ENCODE peak calls at places on chromosomes 13 and 19, in eight cellular contexts. Z is ovary; E is CD4-positive, alpha-beta memory T cell; X is Peyer's patch; Y is H1; A is CD8-positive, alpha-beta T cell; Q is heart left ventricle; V is left ventricle myocardium inferior. S is an unnamed sample.

GRCh38 chr13:28313579-28313978 is 175.2 kb downstream of the PAN3 start:
- DNase-seq in Z (no peak), E (no peak), X (no peak), Y (no peak), A (no peak), Q (no peak), V (no peak), S (no peak)

GRCh38 chr19:18697680-18698079 is 14.2 kb downstream of the CRTC1 start:
- DNase-seq in Z (no peak), E (no peak), X (no peak), Y (no peak), A (no peak), Q (no peak), V (peak; percentile 27), S (no peak)

GRCh38 chr19:29485293-29485692 is 40.5 kb upstream of the VSTM2B start:
- DNase-seq in Z (no peak), E (no peak), X (no peak), Y (no peak), A (no peak), Q (no peak), V (no peak), S (no peak)

GRCh38 chr19:13056052-13056660 is 46.5 kb downstream of the LYL1 start:
- DNase-seq in Z (peak; percentile 71), E (no peak), X (peak; percentile 79), Y (no peak), A (no peak), Q (peak; percentile 70), V (peak; percentile 61), S (peak; percentile 99)

GRCh38 chr13:114161028-114161556 is 18.0 kb upstream of the CFAP97D2 start:
- DNase-seq in Z (no peak), E (no peak), X (peak; percentile 28), Y (no peak), A (no peak), Q (no peak), V (no peak), S (no peak)

GRCh38 chr13:64347662-64348061 is 2882.5 kb downstream of the PCDH9 start:
- DNase-seq in Z (no peak), E (no peak), X (no peak), Y (no peak), A (no peak), Q (no peak), V (no peak), S (peak; percentile 18)

GRCh38 chr19:5228932-5229777 is 111.5 kb downstream of the PTPRS start:
- DNase-seq in Z (peak; percentile 68), E (no peak), X (peak; percentile 34), Y (no peak), A (no peak), Q (no peak), V (no peak), S (no peak)

GRCh38 chr13:46405457-46405856 is 18.4 kb upstream of the RUBCNL start:
- DNase-seq in Z (no peak), E (no peak), X (no peak), Y (no peak), A (no peak), Q (no peak), V (no peak), S (no peak)

GRCh38 chr19:29683009-29683408 is 17.7 kb downstream of the PLEKHF1 start:
- DNase-seq in Z (no peak), E (no peak), X (no peak), Y (no peak), A (no peak), Q (no peak), V (no peak), S (no peak)

GRCh38 chr19:1217366-1217765 is 11.8 kb downstream of the STK11 start:
- DNase-seq in Z (no peak), E (no peak), X (no peak), Y (no peak), A (no peak), Q (no peak), V (no peak), S (no peak)

GRCh38 chr13:100517135-100517534 is 71.5 kb downstream of the GGACT start:
- DNase-seq in Z (no peak), E (no peak), X (peak; percentile 68), Y (no peak), A (no peak), Q (no peak), V (no peak), S (no peak)

GRCh38 chr13:59449750-59450149 is 714.0 kb downstream of the DIAPH3 start:
- DNase-seq in Z (no peak), E (no peak), X (no peak), Y (no peak), A (no peak), Q (no peak), V (no peak), S (no peak)

GRCh38 chr13:92739306-92739818 is 487.2 kb upstream of the GPC6 start:
- DNase-seq in Z (no peak), E (no peak), X (no peak), Y (no peak), A (no peak), Q (no peak), V (no peak), S (no peak)

GRCh38 chr13:76455960-76456359 is 430.2 kb downstream of the KCTD12 start:
- DNase-seq in Z (no peak), E (no peak), X (no peak), Y (no peak), A (no peak), Q (no peak), V (no peak), S (peak; percentile 45)

GRCh38 chr13:109687559-109688448 is 98.6 kb downstream of the IRS2 start:
- DNase-seq in Z (no peak), E (no peak), X (peak; percentile 61), Y (no peak), A (no peak), Q (no peak), V (no peak), S (no peak)

GRCh38 chr13:20360835-20361412 is 128.8 kb upstream of the GJB6 start:
- DNase-seq in Z (no peak), E (no peak), X (no peak), Y (no peak), A (no peak), Q (no peak), V (no peak), S (no peak)

GRCh38 chr13:28718186-28718537 is 608 bp downstream of the SLC46A3 start:
- DNase-seq in Z (no peak), E (no peak), X (no peak), Y (no peak), A (no peak), Q (no peak), V (no peak), S (no peak)

GRCh38 chr13:45678282-45678681 is 23.8 kb upstream of the CBY2 start:
- DNase-seq in Z (no peak), E (no peak), X (no peak), Y (no peak), A (no peak), Q (no peak), V (no peak), S (no peak)

GRCh38 chr19:14333101-14333871 is 48.0 kb upstream of the ADGRE5 start:
- DNase-seq in Z (no peak), E (no peak), X (peak; percentile 72), Y (no peak), A (no peak), Q (peak; percentile 15), V (peak; percentile 19), S (peak; percentile 55)

GRCh38 chr13:60922526-60923231 is 493.0 kb downstream of the PCDH20 start:
- DNase-seq in Z (no peak), E (no peak), X (no peak), Y (no peak), A (no peak), Q (no peak), V (no peak), S (no peak)

GRCh38 chr19:15195987-15196682 is 4.7 kb downstream of the NOTCH3 start:
- DNase-seq in Z (peak; percentile 48), E (no peak), X (peak; percentile 89), Y (no peak), A (peak; percentile 38), Q (no peak), V (no peak), S (no peak)

GRCh38 chr13:96996097-96996496 is 1.8 kb upstream of the OXGR1 start:
- DNase-seq in Z (no peak), E (no peak), X (no peak), Y (no peak), A (no peak), Q (no peak), V (no peak), S (no peak)

GRCh38 chr13:96994849-96995243 is 570 bp upstream of the OXGR1 start:
- DNase-seq in Z (no peak), E (no peak), X (no peak), Y (no peak), A (no peak), Q (no peak), V (no peak), S (no peak)

GRCh38 chr13:96992633-96993032 is 1.6 kb downstream of the OXGR1 start:
- DNase-seq in Z (no peak), E (no peak), X (no peak), Y (no peak), A (no peak), Q (no peak), V (no peak), S (no peak)

GRCh38 chr13:96994030-96994848 is at the start of gene OXGR1:
- DNase-seq in Z (no peak), E (no peak), X (peak; percentile 53), Y (no peak), A (no peak), Q (no peak), V (no peak), S (no peak)

GRCh38 chr13:96993660-96994029 is 631 bp downstream of the OXGR1 start:
- DNase-seq in Z (no peak), E (no peak), X (no peak), Y (no peak), A (no peak), Q (no peak), V (no peak), S (no peak)
- H3K4me3 ChIP-seq in Z (peak overlapping the region; percentile 36), E (no peak overlapping the region), X (peak overlapping the region; percentile 27), Y (peak overlapping the region; percentile 60), A (no peak overlapping the region), Q (peak overlapping the region; percentile 54), V (peak overlapping the region; percentile 62), S (no peak overlapping the region)

GRCh38 chr13:67204731-67205130 is 25.4 kb downstream of the PCDH9 start:
- DNase-seq in Z (no peak), E (no peak), X (no peak), Y (no peak), A (no peak), Q (no peak), V (no peak), S (no peak)
- H3K27me3 ChIP-seq in Z (no peaks in the 10 kb centered on the region), E (no peaks in the 10 kb centered on the region), X (no peaks in the 10 kb centered on the region), Y (no peaks in the 10 kb centered on the region), A (no peaks in the 10 kb centered on the region), Q (no peaks in the 10 kb centered on the region), V (no peaks in the 10 kb centered on the region), S (no peaks in the 10 kb centered on the region)

GRCh38 chr19:7874080-7874856 is at the start of gene PRR36:
- DNase-seq in Z (peak; percentile 56), E (no peak), X (peak; percentile 51), Y (no peak), A (no peak), Q (no peak), V (no peak), S (peak; percentile 43)
- H3K4me3 ChIP-seq in Z (no peak within 1 kb of the TSS), E (no peak within 1 kb of the TSS), X (no peak within 1 kb of the TSS), Y (peak within 1 kb of the TSS; percentile 67), A (peak within 1 kb of the TSS; percentile 57), Q (peak within 1 kb of the TSS; percentile 41), V (peak within 1 kb of the TSS; percentile 59), S (peak within 1 kb of the TSS; percentile 27)

GRCh38 chr13:31037874-31038475 is 105.5 kb downstream of the TEX26 start:
- DNase-seq in Z (no peak), E (no peak), X (no peak), Y (no peak), A (no peak), Q (no peak), V (no peak), S (no peak)
- H3K27me3 ChIP-seq in Z (no peaks in the 10 kb centered on the region), E (no peaks in the 10 kb centered on the region), X (no peaks in the 10 kb centered on the region), Y (no peaks in the 10 kb centered on the region), A (no peaks in the 10 kb centered on the region), Q (peaks cover 5% of the 10 kb centered on the region), V (peaks cover 55% of the 10 kb centered on the region), S (no peaks in the 10 kb centered on the region)